ENCODE peak calls at places on chromosomes 4 and X, in four cellular contexts. Z is kidney, B is AG09319, I is breast epithelium. A is an unnamed sample.
A peak's percentile ranks its signal among the peaks of the same experiment; 100 is the strongest.

GRCh38 chr4:107951551-107951950 is 20.2 kb downstream of the CYP2U1 start:
- DNase-seq in I (no peak), Z (no peak), B (no peak), A (no peak)

GRCh38 chrX:111543212-111543762 is 31.8 kb downstream of the SERTM2 start:
- DNase-seq in I (no peak), Z (no peak), B (no peak), A (no peak)

GRCh38 chr4:16843831-16844508 is 54.5 kb downstream of the LDB2 start:
- DNase-seq in I (no peak), B (peak; percentile 81), Z (no peak), A (no peak)

GRCh38 chr4:8035371-8035780 is 95.7 kb upstream of the AFAP1 start:
- DNase-seq in B (no peak), I (no peak), Z (no peak), A (no peak)

GRCh38 chr4:147772459-147772969 is 40.6 kb downstream of the ARHGAP10 start:
- DNase-seq in B (no peak), Z (no peak), I (no peak), A (no peak)

GRCh38 chr4:52369649-52370048 is 289.5 kb downstream of the USP46 start:
- DNase-seq in I (no peak), Z (no peak), B (no peak), A (no peak)

GRCh38 chr4:72340803-72341431 is 228.1 kb downstream of the ADAMTS3 start:
- DNase-seq in Z (no peak), I (no peak), B (no peak), A (no peak)

GRCh38 chr4:147854154-147854553 is 122.3 kb downstream of the ARHGAP10 start:
- DNase-seq in Z (no peak), I (no peak), B (no peak), A (no peak)

GRCh38 chr4:47213971-47214370 is 182.6 kb downstream of the GABRB1 start:
- DNase-seq in I (no peak), Z (no peak), B (no peak), A (no peak)

GRCh38 chrX:140766024-140766611 is 56.6 kb downstream of the LINC00632 start:
- DNase-seq in I (no peak), B (peak; percentile 31), Z (no peak), A (peak; percentile 62)

GRCh38 chrX:81708506-81708905 is 506.6 kb downstream of the SH3BGRL start:
- DNase-seq in Z (no peak), B (no peak), I (no peak), A (no peak)

GRCh38 chrX:52504551-52504950 is 8.9 kb downstream of the XAGE1A start:
- DNase-seq in I (no peak), B (no peak), Z (peak; percentile 15), A (no peak)

GRCh38 chrX:850471-850916 is 219.9 kb downstream of the SHOX start:
- DNase-seq in Z (no peak), I (no peak), B (no peak), A (no peak)

GRCh38 chrX:147476008-147476407 is 435.7 kb upstream of the FMR1 start:
- DNase-seq in B (no peak), Z (no peak), I (no peak), A (no peak)

GRCh38 chr4:156298230-156298629 is 344.6 kb upstream of the CTSO start:
- DNase-seq in B (peak; percentile 76), Z (no peak), I (no peak), A (no peak)

GRCh38 chr4:165970703-165971420 is 97.8 kb downstream of the TLL1 start:
- DNase-seq in Z (no peak), I (no peak), B (no peak), A (no peak)

GRCh38 chr4:165368567-165368966 is 10.2 kb upstream of the CPE start:
- DNase-seq in B (no peak), Z (no peak), I (no peak), A (no peak)

GRCh38 chr4:168619266-168619631 is 122.4 kb downstream of the PALLD start:
- DNase-seq in I (no peak), Z (no peak), B (no peak), A (no peak)

GRCh38 chrX:37871626-37872302 is 24.4 kb upstream of the DYNLT3 start:
- DNase-seq in I (no peak), Z (no peak), B (peak; percentile 81), A (no peak)

GRCh38 chr4:182975806-182976205 is 58.6 kb upstream of the DCTD start:
- DNase-seq in I (no peak), B (peak; percentile 29), Z (no peak), A (no peak)

GRCh38 chr4:140198942-140199341 is 45.0 kb upstream of the MAML3 start:
- DNase-seq in I (no peak), B (no peak), Z (no peak), A (no peak)

GRCh38 chr4:34733185-34733916 is 1511.0 kb downstream of the ARAP2 start:
- DNase-seq in B (no peak), Z (no peak), I (no peak), A (no peak)

GRCh38 chrX:134460861-134461218 is 875 bp downstream of the HPRT1 start:
- DNase-seq in Z (no peak), B (no peak), I (no peak), A (no peak)

GRCh38 chr4:179415842-179416223 is 1973.6 kb upstream of the AGA start:
- DNase-seq in B (no peak), Z (no peak), I (no peak), A (no peak)

GRCh38 chrX:115324194-115324593 is 34.7 kb downstream of the LUZP4 start:
- DNase-seq in B (no peak), I (no peak), Z (peak; percentile 70), A (no peak)

GRCh38 chrX:24396236-24396929 is 35.9 kb downstream of the SUPT20HL1 start:
- DNase-seq in I (no peak), Z (no peak), B (peak; percentile 10), A (no peak)

GRCh38 chrX:48573690-48574269 is 504 bp upstream of the RBM3 start:
- DNase-seq in B (no peak), Z (peak; percentile 83), I (no peak), A (peak; percentile 71)

GRCh38 chr4:40516651-40517050 is 113.0 kb downstream of the RBM47 start:
- DNase-seq in Z (no peak), B (no peak), I (no peak), A (no peak)

GRCh38 chr4:8013976-8014726 is 74.5 kb upstream of the AFAP1 start:
- DNase-seq in B (no peak), I (no peak), Z (no peak), A (no peak)

DNA sequence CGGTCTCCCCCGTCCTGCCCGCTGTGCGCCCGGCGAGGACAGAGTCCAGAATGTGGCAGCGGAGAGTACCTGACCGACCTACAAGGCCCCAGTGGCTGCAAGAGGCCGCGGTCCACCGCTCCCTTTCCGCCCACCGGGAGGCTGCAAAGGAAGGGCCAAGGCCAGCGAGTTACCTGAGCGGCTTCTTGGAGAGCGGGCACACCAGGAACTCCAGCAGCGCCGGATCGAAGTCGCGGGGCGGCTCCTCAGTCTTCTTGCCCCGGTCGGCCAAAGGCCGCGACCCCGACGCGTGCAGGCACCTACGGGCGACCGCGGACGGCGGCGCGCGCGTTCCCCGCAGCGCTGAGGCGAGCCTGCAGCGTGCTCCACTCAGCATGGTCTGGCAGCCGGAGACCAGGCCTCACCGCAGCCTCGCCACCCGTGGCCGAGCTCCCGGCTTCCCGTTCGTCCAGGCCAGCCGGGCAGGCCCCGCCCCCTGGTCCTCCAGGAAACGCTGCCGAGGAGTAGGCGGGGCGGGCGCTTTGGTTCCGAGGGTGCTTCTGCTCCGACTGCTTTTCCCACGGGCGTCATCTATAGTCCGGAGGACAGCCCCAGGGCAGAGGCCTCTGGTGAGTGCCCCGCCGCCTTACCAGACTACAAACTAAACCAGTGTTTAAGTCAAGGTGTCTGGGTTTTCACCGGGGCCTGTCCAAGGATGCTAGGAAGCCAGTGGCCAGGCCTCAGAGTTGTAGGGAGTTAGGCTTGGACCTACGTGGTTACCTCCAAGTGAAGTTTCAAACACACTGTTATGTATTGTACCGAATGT is at the start of gene PYURF:
- DNase-seq in I (peak; percentile 93), Z (peak; percentile 98), B (peak; percentile 84), A (peak; percentile 98)
- TF ChIP-seq CTCF in I (no peak), Z (no peak), B (no peak), A (no peak)

DNA sequence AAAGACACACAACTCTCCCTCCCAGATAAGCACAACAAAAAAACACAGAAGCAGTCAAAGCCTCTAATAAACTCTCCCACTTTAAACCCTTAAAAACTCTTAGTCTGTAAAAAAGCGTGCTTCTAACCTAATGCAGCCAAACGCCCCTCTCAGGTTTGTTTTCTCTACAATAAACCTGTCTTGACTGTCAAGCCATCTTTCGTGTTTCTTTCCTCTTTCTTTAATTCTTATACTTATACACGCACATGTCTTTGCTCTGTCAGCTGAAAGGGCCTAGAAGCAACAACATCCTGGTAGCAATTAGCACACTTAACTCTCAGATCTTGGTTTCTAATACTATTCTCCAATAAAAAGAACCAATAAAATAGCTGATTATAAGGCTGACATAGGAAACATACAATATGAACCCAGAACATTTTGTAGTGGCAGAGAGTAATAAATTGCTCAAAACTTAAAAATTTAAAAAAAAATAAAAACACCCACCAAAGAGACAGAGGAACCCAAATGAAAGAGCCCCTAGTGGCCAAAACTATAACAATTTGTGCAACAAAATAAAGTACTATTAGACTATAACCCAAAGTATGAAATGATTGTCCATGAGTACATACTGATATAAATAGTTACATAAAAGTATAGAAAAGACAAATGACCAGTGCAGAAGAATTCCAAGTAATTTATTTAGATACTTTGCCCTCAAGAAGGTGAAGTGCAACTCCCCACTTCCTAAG is 440.4 kb upstream of the ADGRL3 start:
- DNase-seq in I (no peak), B (no peak), Z (no peak), A (no peak)
- TF ChIP-seq CTCF in I (no peak), B (no peak), Z (no peak), A (no peak)

GRCh38 chr4:76723373-76723772 is 174.6 kb downstream of the SOWAHB start:
- DNase-seq in I (no peak), B (peak; percentile 35), Z (no peak), A (no peak)
- TF ChIP-seq CTCF in I (no peak), B (peak; percentile 50), Z (no peak), A (no peak)

DNA sequence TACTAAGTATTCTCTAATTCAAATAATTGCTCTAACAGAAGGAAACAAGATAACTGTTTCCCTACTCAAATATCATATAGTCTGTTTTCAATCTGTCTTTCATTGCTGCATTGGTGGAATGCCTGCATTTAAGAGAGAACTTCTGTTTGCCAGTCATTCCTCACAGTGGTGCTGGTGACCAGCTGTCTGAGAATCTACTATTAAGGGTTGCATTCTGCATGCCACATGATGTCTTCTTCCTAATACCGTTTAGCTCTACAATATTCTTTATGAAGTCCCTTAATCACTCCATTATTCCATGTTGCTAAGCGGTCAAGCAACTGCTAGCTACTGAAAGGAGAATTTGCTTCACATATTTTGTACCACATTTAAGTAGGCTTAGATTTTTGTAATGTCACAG is 167.1 kb upstream of the CENPE start:
- DNase-seq in B (no peak), I (no peak), Z (no peak), A (no peak)
- TF ChIP-seq CTCF in B (no peak), I (no peak), Z (no peak), A (no peak)

A was measured in suprapubic skin.